ENCODE peak calls at places on chromosomes 16 and 17, in ten cellular contexts. One of them, this sample, is unnamed.

GRCh38 chr17:79730437-79730768 is 340 bp upstream of the ENPP7 start:
- DNase-seq in AG04449: no peak
- DNase-seq in HAP-1: no peak
- DNase-seq in cardiac fibroblast: no peak
- DNase-seq in tibial artery: no peak
- DNase-seq in A549: no peak
- DNase-seq in CD4-positive, CD25-positive, alpha-beta regulatory T cell: no peak
- DNase-seq in transverse colon: no peak
- DNase-seq in kidney: no peak
- DNase-seq in IMR-90: no peak
- DNase-seq in this sample: no peak

GRCh38 chr16:2425008-2425518 is 4.2 kb upstream of the CCNF start:
- DNase-seq in AG04449: no peak
- DNase-seq in cardiac fibroblast: no peak
- DNase-seq in HAP-1: no peak
- DNase-seq in tibial artery: no peak
- DNase-seq in CD4-positive, CD25-positive, alpha-beta regulatory T cell: no peak
- DNase-seq in transverse colon: no peak
- DNase-seq in kidney: no peak
- DNase-seq in A549: no peak
- DNase-seq in IMR-90: no peak
- DNase-seq in this sample: no peak

GRCh38 chr16:25614836-25615235 is 76.9 kb upstream of the HS3ST4 start:
- DNase-seq in A549: no peak
- DNase-seq in transverse colon: no peak
- DNase-seq in cardiac fibroblast: no peak
- DNase-seq in CD4-positive, CD25-positive, alpha-beta regulatory T cell: no peak
- DNase-seq in AG04449: no peak
- DNase-seq in kidney: no peak
- DNase-seq in tibial artery: no peak
- DNase-seq in HAP-1: no peak
- DNase-seq in IMR-90: no peak
- DNase-seq in this sample: no peak

GRCh38 chr16:51556694-51557327 is 405.7 kb upstream of the SALL1 start:
- DNase-seq in kidney: no peak
- DNase-seq in transverse colon: peak; percentile 23
- DNase-seq in HAP-1: peak; percentile 65
- DNase-seq in IMR-90: peak; percentile 96
- DNase-seq in A549: peak; percentile 79
- DNase-seq in cardiac fibroblast: peak; percentile 83
- DNase-seq in AG04449: peak; percentile 69
- DNase-seq in CD4-positive, CD25-positive, alpha-beta regulatory T cell: no peak
- DNase-seq in tibial artery: no peak
- DNase-seq in this sample: no peak

GRCh38 chr16:67499159-67499558 is 15.8 kb upstream of the AGRP start:
- DNase-seq in transverse colon: no peak
- DNase-seq in HAP-1: no peak
- DNase-seq in tibial artery: no peak
- DNase-seq in IMR-90: peak; percentile 19
- DNase-seq in A549: no peak
- DNase-seq in CD4-positive, CD25-positive, alpha-beta regulatory T cell: no peak
- DNase-seq in AG04449: no peak
- DNase-seq in cardiac fibroblast: peak; percentile 41
- DNase-seq in kidney: peak; percentile 18
- DNase-seq in this sample: no peak

GRCh38 chr16:83973581-83974385 is 5.7 kb downstream of the NECAB2 start:
- DNase-seq in AG04449: no peak
- DNase-seq in A549: no peak
- DNase-seq in IMR-90: no peak
- DNase-seq in cardiac fibroblast: no peak
- DNase-seq in transverse colon: no peak
- DNase-seq in HAP-1: no peak
- DNase-seq in kidney: no peak
- DNase-seq in tibial artery: no peak
- DNase-seq in CD4-positive, CD25-positive, alpha-beta regulatory T cell: no peak
- DNase-seq in this sample: no peak

GRCh38 chr16:75227361-75228142 is 8.8 kb downstream of the CTRB1 start:
- DNase-seq in CD4-positive, CD25-positive, alpha-beta regulatory T cell: no peak
- DNase-seq in HAP-1: no peak
- DNase-seq in AG04449: no peak
- DNase-seq in A549: no peak
- DNase-seq in kidney: peak; percentile 61
- DNase-seq in IMR-90: no peak
- DNase-seq in tibial artery: peak; percentile 64
- DNase-seq in cardiac fibroblast: no peak
- DNase-seq in transverse colon: no peak
- DNase-seq in this sample: no peak

GRCh38 chr17:79243603-79243990 is 169.0 kb downstream of the ENGASE start:
- DNase-seq in AG04449: no peak
- DNase-seq in CD4-positive, CD25-positive, alpha-beta regulatory T cell: no peak
- DNase-seq in tibial artery: no peak
- DNase-seq in cardiac fibroblast: no peak
- DNase-seq in IMR-90: no peak
- DNase-seq in transverse colon: no peak
- DNase-seq in kidney: no peak
- DNase-seq in HAP-1: no peak
- DNase-seq in A549: no peak
- DNase-seq in this sample: no peak

GRCh38 chr17:22704674-22705073 is 1012.4 kb downstream of the KCNJ18 start:
- DNase-seq in cardiac fibroblast: no peak
- DNase-seq in CD4-positive, CD25-positive, alpha-beta regulatory T cell: no peak
- DNase-seq in IMR-90: no peak
- DNase-seq in transverse colon: no peak
- DNase-seq in HAP-1: no peak
- DNase-seq in tibial artery: no peak
- DNase-seq in AG04449: no peak
- DNase-seq in A549: no peak
- DNase-seq in kidney: no peak
- DNase-seq in this sample: no peak

GRCh38 chr16:68737046-68737729 is at the start of gene CDH1:
- DNase-seq in cardiac fibroblast: no peak
- DNase-seq in transverse colon: peak; percentile 95
- DNase-seq in A549: no peak
- DNase-seq in HAP-1: no peak
- DNase-seq in tibial artery: no peak
- DNase-seq in kidney: peak; percentile 96
- DNase-seq in AG04449: no peak
- DNase-seq in CD4-positive, CD25-positive, alpha-beta regulatory T cell: peak; percentile 3
- DNase-seq in IMR-90: no peak
- DNase-seq in this sample: no peak

GRCh38 chr16:27703545-27703944 is 153.6 kb downstream of the KATNIP start:
- DNase-seq in A549: no peak
- DNase-seq in IMR-90: peak; percentile 21
- DNase-seq in cardiac fibroblast: peak; percentile 63
- DNase-seq in kidney: peak; percentile 19
- DNase-seq in AG04449: no peak
- DNase-seq in CD4-positive, CD25-positive, alpha-beta regulatory T cell: no peak
- DNase-seq in tibial artery: no peak
- DNase-seq in transverse colon: no peak
- DNase-seq in HAP-1: no peak
- DNase-seq in this sample: no peak

DNA sequence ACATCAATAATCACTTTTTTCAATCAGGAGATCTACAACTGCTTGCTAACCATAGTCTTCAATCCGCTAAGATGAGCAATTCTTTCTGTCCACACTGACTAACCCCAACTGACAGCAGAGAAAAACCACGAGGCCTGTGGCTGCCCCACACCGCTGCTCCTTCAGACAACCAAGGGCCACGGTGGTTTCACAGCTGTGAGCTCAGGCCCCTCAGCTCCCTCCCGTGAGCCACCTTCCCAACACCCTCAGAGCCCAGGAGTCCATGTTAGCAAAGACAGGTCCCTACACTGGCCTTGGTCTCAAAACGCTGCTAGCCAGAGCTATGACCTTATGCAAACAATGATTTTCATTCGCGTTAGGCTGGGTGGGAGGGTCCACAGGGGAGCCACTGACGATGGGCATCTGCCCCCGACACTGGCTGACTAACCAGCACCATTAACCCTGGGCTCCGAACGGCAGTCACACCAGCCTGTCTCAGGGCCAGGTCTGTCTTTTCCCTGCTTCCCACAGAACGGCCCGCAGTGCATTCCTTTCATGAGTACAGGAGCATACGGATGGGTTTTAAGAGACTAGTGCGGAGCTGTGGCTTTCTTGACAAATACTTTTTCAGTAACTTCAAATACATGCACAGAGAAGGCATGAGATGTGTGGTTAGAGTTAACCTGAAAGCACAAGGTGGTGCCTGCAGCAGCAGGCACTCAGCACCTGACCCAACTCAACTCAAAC is 67.3 kb downstream of the ANKRD11 start:
- DNase-seq in CD4-positive, CD25-positive, alpha-beta regulatory T cell: no peak
- DNase-seq in cardiac fibroblast: no peak
- DNase-seq in A549: no peak
- DNase-seq in HAP-1: no peak
- DNase-seq in transverse colon: no peak
- DNase-seq in tibial artery: no peak
- DNase-seq in AG04449: no peak
- DNase-seq in IMR-90: peak; percentile 79
- DNase-seq in kidney: peak; percentile 45
- DNase-seq in this sample: peak; percentile 49
- H3K4me3 ChIP-seq in CD4-positive, CD25-positive, alpha-beta regulatory T cell: peak overlapping the region; percentile 51
- H3K4me3 ChIP-seq in cardiac fibroblast: no peak overlapping the region
- H3K4me3 ChIP-seq in A549: no peak overlapping the region
- H3K4me3 ChIP-seq in HAP-1: no peak overlapping the region
- H3K4me3 ChIP-seq in transverse colon: no peak overlapping the region
- H3K4me3 ChIP-seq in tibial artery: no peak overlapping the region
- H3K4me3 ChIP-seq in AG04449: no peak overlapping the region
- H3K4me3 ChIP-seq in IMR-90: no peak overlapping the region
- H3K4me3 ChIP-seq in kidney: no peak overlapping the region
- H3K4me3 ChIP-seq in this sample: no peak overlapping the region

DNA sequence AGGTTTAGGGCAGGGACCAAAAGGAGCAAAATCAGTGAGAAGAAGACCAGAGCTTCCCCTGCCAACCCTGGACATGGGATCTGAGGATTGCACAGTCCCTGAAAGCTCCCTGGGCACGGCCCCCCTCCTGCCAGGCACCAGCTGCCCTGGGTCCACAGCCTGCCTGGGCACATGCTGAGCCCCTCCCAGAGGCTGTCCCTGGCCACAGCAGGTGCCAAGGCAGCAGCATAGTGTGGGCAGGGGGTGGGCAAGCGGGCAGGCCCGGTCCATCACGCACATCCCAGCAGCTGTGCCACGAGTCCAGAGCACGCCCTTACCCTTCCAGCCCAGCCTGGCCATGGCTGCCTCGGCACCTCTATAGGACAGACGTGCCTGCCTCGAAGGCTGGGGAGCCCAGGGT is 12.7 kb downstream of the SCN4A start:
- DNase-seq in CD4-positive, CD25-positive, alpha-beta regulatory T cell: no peak
- DNase-seq in A549: no peak
- DNase-seq in cardiac fibroblast: no peak
- DNase-seq in HAP-1: no peak
- DNase-seq in tibial artery: no peak
- DNase-seq in kidney: no peak
- DNase-seq in transverse colon: no peak
- DNase-seq in IMR-90: no peak
- DNase-seq in AG04449: no peak
- DNase-seq in this sample: no peak
- H3K4me3 ChIP-seq in CD4-positive, CD25-positive, alpha-beta regulatory T cell: no peak overlapping the region
- H3K4me3 ChIP-seq in A549: no peak overlapping the region
- H3K4me3 ChIP-seq in cardiac fibroblast: no peak overlapping the region
- H3K4me3 ChIP-seq in HAP-1: no peak overlapping the region
- H3K4me3 ChIP-seq in tibial artery: no peak overlapping the region
- H3K4me3 ChIP-seq in kidney: no peak overlapping the region
- H3K4me3 ChIP-seq in transverse colon: no peak overlapping the region
- H3K4me3 ChIP-seq in IMR-90: no peak overlapping the region
- H3K4me3 ChIP-seq in AG04449: no peak overlapping the region
- H3K4me3 ChIP-seq in this sample: no peak overlapping the region

GRCh38 chr16:59697236-59697635 is 963.1 kb upstream of the GOT2 start:
- DNase-seq in IMR-90: no peak
- DNase-seq in AG04449: no peak
- DNase-seq in cardiac fibroblast: no peak
- DNase-seq in transverse colon: no peak
- DNase-seq in tibial artery: no peak
- DNase-seq in kidney: no peak
- DNase-seq in A549: no peak
- DNase-seq in HAP-1: no peak
- DNase-seq in CD4-positive, CD25-positive, alpha-beta regulatory T cell: no peak
- DNase-seq in this sample: no peak

GRCh38 chr16:59698341-59698979 is 964.3 kb upstream of the GOT2 start:
- DNase-seq in AG04449: no peak
- DNase-seq in cardiac fibroblast: peak; percentile 3
- DNase-seq in CD4-positive, CD25-positive, alpha-beta regulatory T cell: no peak
- DNase-seq in IMR-90: peak; percentile 32
- DNase-seq in A549: no peak
- DNase-seq in transverse colon: no peak
- DNase-seq in HAP-1: no peak
- DNase-seq in tibial artery: no peak
- DNase-seq in kidney: no peak
- DNase-seq in this sample: no peak

GRCh38 chr16:59696495-59696894 is 962.4 kb upstream of the GOT2 start:
- DNase-seq in cardiac fibroblast: no peak
- DNase-seq in IMR-90: no peak
- DNase-seq in AG04449: no peak
- DNase-seq in A549: no peak
- DNase-seq in CD4-positive, CD25-positive, alpha-beta regulatory T cell: no peak
- DNase-seq in HAP-1: no peak
- DNase-seq in tibial artery: no peak
- DNase-seq in transverse colon: no peak
- DNase-seq in kidney: no peak
- DNase-seq in this sample: no peak

GRCh38 chr16:59699786-59700185 is 965.7 kb upstream of the GOT2 start:
- DNase-seq in IMR-90: no peak
- DNase-seq in A549: no peak
- DNase-seq in cardiac fibroblast: no peak
- DNase-seq in HAP-1: no peak
- DNase-seq in tibial artery: no peak
- DNase-seq in transverse colon: no peak
- DNase-seq in CD4-positive, CD25-positive, alpha-beta regulatory T cell: no peak
- DNase-seq in kidney: no peak
- DNase-seq in AG04449: no peak
- DNase-seq in this sample: no peak

GRCh38 chr16:59697746-59698145 is 963.6 kb upstream of the GOT2 start:
- DNase-seq in HAP-1: no peak
- DNase-seq in transverse colon: no peak
- DNase-seq in IMR-90: peak; percentile 11
- DNase-seq in CD4-positive, CD25-positive, alpha-beta regulatory T cell: no peak
- DNase-seq in tibial artery: no peak
- DNase-seq in AG04449: no peak
- DNase-seq in kidney: no peak
- DNase-seq in cardiac fibroblast: no peak
- DNase-seq in A549: no peak
- DNase-seq in this sample: no peak
- H3K4me3 ChIP-seq in HAP-1: no peak overlapping the region
- H3K4me3 ChIP-seq in transverse colon: no peak overlapping the region
- H3K4me3 ChIP-seq in IMR-90: no peak overlapping the region
- H3K4me3 ChIP-seq in CD4-positive, CD25-positive, alpha-beta regulatory T cell: no peak overlapping the region
- H3K4me3 ChIP-seq in tibial artery: no peak overlapping the region
- H3K4me3 ChIP-seq in AG04449: no peak overlapping the region
- H3K4me3 ChIP-seq in kidney: no peak overlapping the region
- H3K4me3 ChIP-seq in cardiac fibroblast: no peak overlapping the region
- H3K4me3 ChIP-seq in A549: no peak overlapping the region
- H3K4me3 ChIP-seq in this sample: no peak overlapping the region

DNA sequence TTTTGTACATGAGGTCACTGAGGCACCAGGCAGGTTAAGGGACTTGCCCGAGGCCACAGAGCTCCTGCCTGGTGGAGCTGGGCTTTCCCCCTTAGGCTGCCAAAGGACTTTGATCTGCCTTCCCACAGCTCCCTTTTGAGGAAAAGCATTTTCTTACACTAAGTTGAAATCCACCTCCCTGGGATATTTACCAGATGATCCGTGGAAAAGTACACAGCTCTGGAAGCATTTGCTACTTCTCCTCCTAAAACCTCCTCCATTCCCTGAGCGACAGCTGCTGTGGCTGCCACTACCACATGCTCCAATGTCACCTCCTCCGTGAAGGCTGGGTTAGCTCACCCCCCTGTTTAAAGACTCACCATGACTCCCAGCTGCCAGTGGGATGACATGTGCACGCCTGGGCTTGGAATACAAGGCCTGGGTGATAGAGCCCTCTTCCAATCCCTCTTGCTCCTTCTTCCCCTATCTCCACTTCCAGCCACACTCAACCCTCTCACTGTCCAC is 1.2 kb upstream of the MPRIP start:
- DNase-seq in A549: no peak
- DNase-seq in CD4-positive, CD25-positive, alpha-beta regulatory T cell: no peak
- DNase-seq in cardiac fibroblast: no peak
- DNase-seq in kidney: peak; percentile 44
- DNase-seq in AG04449: no peak
- DNase-seq in HAP-1: no peak
- DNase-seq in IMR-90: peak; percentile 74
- DNase-seq in tibial artery: peak; percentile 80
- DNase-seq in transverse colon: no peak
- DNase-seq in this sample: no peak
- H3K4me3 ChIP-seq in A549: peak overlapping the region; percentile 90
- H3K4me3 ChIP-seq in CD4-positive, CD25-positive, alpha-beta regulatory T cell: no peak overlapping the region
- H3K4me3 ChIP-seq in cardiac fibroblast: no peak overlapping the region
- H3K4me3 ChIP-seq in kidney: peak overlapping the region; percentile 66
- H3K4me3 ChIP-seq in AG04449: no peak overlapping the region
- H3K4me3 ChIP-seq in HAP-1: no peak overlapping the region
- H3K4me3 ChIP-seq in IMR-90: no peak overlapping the region
- H3K4me3 ChIP-seq in tibial artery: no peak overlapping the region
- H3K4me3 ChIP-seq in transverse colon: no peak overlapping the region
- H3K4me3 ChIP-seq in this sample: peak overlapping the region; percentile 56